ENCODE peak calls at places on chromosomes 11 and 22, in eight cellular contexts. D is ecto neural progenitor cell; E is naive thymus-derived CD8-positive, alpha-beta T cell; W is bronchial epithelial cell; P is A549; F is NCI-H2081; I is activated CD4-positive, alpha-beta T cell treated with anti-CD3 and anti-CD28 coated beads, Interleukin-2, amount 50 U/mL, for 1 hour; B is fibroblast of mammary gland. G is an unnamed sample.

GRCh38 chr11:28110108-28110838 is 2.1 kb downstream of the METTL15 start:
- DNase-seq in W (peak; percentile 51), B (peak; percentile 78), E (peak; percentile 44), D (peak; percentile 75), F (peak; percentile 84), I (peak; percentile 48), P (peak; percentile 47), G (peak; percentile 78)

GRCh38 chr11:1750840-1751520 is 585 bp upstream of the IFITM10 start:
- DNase-seq in F (no peak), D (no peak), W (no peak), I (no peak), E (no peak), P (no peak), B (no peak), G (no peak)

GRCh38 chr22:27877501-27877900 is 41.6 kb downstream of the PITPNB start:
- DNase-seq in F (no peak), W (no peak), D (no peak), B (no peak), E (no peak), I (no peak), P (no peak), G (no peak)

GRCh38 chr22:19571207-19571795 is 47.1 kb upstream of the CLDN5 start:
- DNase-seq in E (no peak), I (no peak), D (no peak), P (no peak), W (no peak), B (peak; percentile 45), F (no peak), G (no peak)

GRCh38 chr11:74004694-74005615 is 3.9 kb downstream of the UCP3 start:
- DNase-seq in I (peak; percentile 84), P (no peak), W (no peak), B (no peak), E (peak; percentile 75), D (no peak), F (no peak), G (no peak)

GRCh38 chr11:91296628-91297027 is 928.0 kb upstream of the FAT3 start:
- DNase-seq in I (no peak), E (no peak), D (no peak), B (no peak), W (peak; percentile 67), P (no peak), F (no peak), G (peak; percentile 73)

GRCh38 chr11:119728226-119728626 is 774 bp downstream of the NECTIN1 start:
- DNase-seq in B (no peak), I (no peak), P (peak; percentile 37), W (no peak), D (no peak), E (no peak), F (no peak), G (peak; percentile 27)

GRCh38 chr22:45506961-45507360 is 4.3 kb downstream of the FBLN1 start:
- DNase-seq in E (no peak), P (no peak), D (no peak), F (no peak), B (no peak), I (no peak), W (no peak), G (no peak)

GRCh38 chr22:20196094-20196840 is 45.4 kb upstream of the CCDC188 start:
- DNase-seq in I (no peak), D (no peak), W (no peak), B (no peak), P (no peak), F (no peak), E (no peak), G (no peak)

GRCh38 chr11:56700919-56701485 is 2.1 kb downstream of the OR9G1 start:
- DNase-seq in W (no peak), F (no peak), D (no peak), I (no peak), E (no peak), P (no peak), B (no peak), G (no peak)

GRCh38 chr11:121589946-121590537 is 137.3 kb upstream of the SORL1-AS1 start:
- DNase-seq in P (no peak), B (no peak), F (no peak), W (no peak), I (no peak), D (no peak), E (peak; percentile 16), G (no peak)

G was measured in MCF 10A.